ENCODE peak calls at places on chromosomes 12 and 14, in five cellular contexts. U is nucleus accumbens, B is AG20443, Y is HuH-7, E is C1 segment of cervical spinal cord. T is an unnamed sample.

GRCh38 chr12:22321620-22322019 is 12.9 kb downstream of the ST8SIA1 start:
- DNase-seq in U (no peak), B (no peak), Y (no peak), E (no peak), T (no peak)

GRCh38 chr14:103941462-103941861 is 867 bp downstream of the RD3L start:
- DNase-seq in U (no peak), B (no peak), Y (no peak), E (no peak), T (no peak)

GRCh38 chr12:126588586-126589249 is 1523.5 kb downstream of the AACS start:
- DNase-seq in U (no peak), B (no peak), Y (no peak), E (no peak), T (no peak)

GRCh38 chr12:123956249-123956648 is 16.4 kb downstream of the CCDC92 start:
- DNase-seq in U (no peak), B (no peak), Y (no peak), E (no peak), T (no peak)

GRCh38 chr12:49325606-49326005 is 2.6 kb downstream of the TROAP start:
- DNase-seq in U (no peak), B (no peak), Y (no peak), E (no peak), T (no peak)

GRCh38 chr12:460301-461230 is 827 bp downstream of the B4GALNT3 start:
- DNase-seq in U (no peak), B (peak; percentile 57), Y (peak; percentile 37), E (no peak), T (no peak)

GRCh38 chr12:21502164-21502496 is 541 bp downstream of the GOLT1B start:
- DNase-seq in U (no peak), B (peak; percentile 48), Y (no peak), E (no peak), T (peak; percentile 11)

GRCh38 chr12:49230810-49231209 is 34.1 kb upstream of the TUBA1C start:
- DNase-seq in U (no peak), B (no peak), Y (no peak), E (no peak), T (no peak)

GRCh38 chr14:96125536-96125935 is 79.1 kb upstream of the BDKRB2 start:
- DNase-seq in U (no peak), B (no peak), Y (no peak), E (no peak), T (no peak)

GRCh38 chr12:6697584-6698351 is 2.8 kb downstream of the PIANP start:
- DNase-seq in U (no peak), B (peak; percentile 82), Y (peak; percentile 91), E (no peak), T (peak; percentile 45)

GRCh38 chr14:38419579-38419978 is 163.7 kb upstream of the CLEC14A start:
- DNase-seq in U (no peak), B (no peak), Y (peak; percentile 1), E (no peak), T (no peak)

GRCh38 chr14:41922014-41922413 is 315.3 kb downstream of the LRFN5 start:
- DNase-seq in U (no peak), B (no peak), Y (no peak), E (no peak), T (no peak)

GRCh38 chr12:30942936-30943335 is 16.4 kb downstream of the TSPAN11 start:
- DNase-seq in U (no peak), B (no peak), Y (no peak), E (no peak), T (no peak)

T was measured in HepG2.